ENCODE peak calls at places on chromosomes 11 and 22, in ten cellular contexts. One of them, this sample, is unnamed.

GRCh38 chr22:20532256-20532993 is 25.0 kb downstream of the MED15 start:
- DNase-seq in mammary epithelial cell: no peak
- DNase-seq in K562: no peak
- DNase-seq in hepatocyte: no peak
- DNase-seq in endothelial cell of umbilical vein: no peak
- DNase-seq in A673: no peak
- DNase-seq in MM.1S: no peak
- DNase-seq in PC-3: no peak
- DNase-seq in H1: no peak
- DNase-seq in keratinocyte: no peak
- DNase-seq in this sample: no peak

GRCh38 chr22:39117585-39118191 is 20.6 kb downstream of the APOBEC3H start:
- DNase-seq in mammary epithelial cell: peak
- DNase-seq in K562: peak
- DNase-seq in hepatocyte: peak
- DNase-seq in endothelial cell of umbilical vein: peak
- DNase-seq in A673: peak
- DNase-seq in MM.1S: peak
- DNase-seq in PC-3: peak
- DNase-seq in H1: no peak
- DNase-seq in keratinocyte: no peak
- DNase-seq in this sample: peak

GRCh38 chr11:44766112-44766971 is 39.6 kb downstream of the TSPAN18 start:
- DNase-seq in mammary epithelial cell: no peak
- DNase-seq in K562: no peak
- DNase-seq in hepatocyte: peak
- DNase-seq in endothelial cell of umbilical vein: peak
- DNase-seq in A673: peak
- DNase-seq in MM.1S: no peak
- DNase-seq in PC-3: no peak
- DNase-seq in H1: peak
- DNase-seq in keratinocyte: no peak
- DNase-seq in this sample: no peak

GRCh38 chr11:108524422-108524821 is 26.2 kb upstream of the POGLUT3 start:
- DNase-seq in mammary epithelial cell: no peak
- DNase-seq in K562: no peak
- DNase-seq in hepatocyte: no peak
- DNase-seq in endothelial cell of umbilical vein: no peak
- DNase-seq in A673: no peak
- DNase-seq in MM.1S: no peak
- DNase-seq in PC-3: peak
- DNase-seq in H1: no peak
- DNase-seq in keratinocyte: no peak
- DNase-seq in this sample: no peak

GRCh38 chr11:64803163-64803845 is at the start of gene MAP4K2:
- DNase-seq in mammary epithelial cell: peak
- DNase-seq in K562: peak
- DNase-seq in hepatocyte: peak
- DNase-seq in endothelial cell of umbilical vein: peak
- DNase-seq in A673: peak
- DNase-seq in MM.1S: peak
- DNase-seq in PC-3: peak
- DNase-seq in H1: peak
- DNase-seq in keratinocyte: peak
- DNase-seq in this sample: no peak

GRCh38 chr11:113730887-113731726 is 25.0 kb upstream of the TMPRSS5 start:
- DNase-seq in mammary epithelial cell: peak
- DNase-seq in K562: peak
- DNase-seq in hepatocyte: peak
- DNase-seq in endothelial cell of umbilical vein: peak
- DNase-seq in A673: peak
- DNase-seq in MM.1S: no peak
- DNase-seq in PC-3: peak
- DNase-seq in H1: peak
- DNase-seq in keratinocyte: no peak
- DNase-seq in this sample: no peak

GRCh38 chr11:74948546-74948897 is 369 bp downstream of the XRRA1 start:
- DNase-seq in mammary epithelial cell: no peak
- DNase-seq in K562: no peak
- DNase-seq in hepatocyte: peak
- DNase-seq in endothelial cell of umbilical vein: no peak
- DNase-seq in A673: peak
- DNase-seq in MM.1S: no peak
- DNase-seq in PC-3: no peak
- DNase-seq in H1: no peak
- DNase-seq in keratinocyte: no peak
- DNase-seq in this sample: no peak

GRCh38 chr11:64268687-64269379 is 15.6 kb downstream of the BAD start:
- DNase-seq in mammary epithelial cell: peak
- DNase-seq in K562: peak
- DNase-seq in hepatocyte: peak
- DNase-seq in endothelial cell of umbilical vein: peak
- DNase-seq in A673: peak
- DNase-seq in MM.1S: peak
- DNase-seq in PC-3: peak
- DNase-seq in H1: peak
- DNase-seq in keratinocyte: no peak
- DNase-seq in this sample: no peak

GRCh38 chr22:41596776-41597634 is 7.4 kb upstream of the PMM1 start:
- DNase-seq in mammary epithelial cell: peak
- DNase-seq in K562: peak
- DNase-seq in hepatocyte: peak
- DNase-seq in endothelial cell of umbilical vein: peak
- DNase-seq in A673: peak
- DNase-seq in MM.1S: peak
- DNase-seq in PC-3: peak
- DNase-seq in H1: peak
- DNase-seq in keratinocyte: no peak
- DNase-seq in this sample: no peak
- H3K27ac ChIP-seq in mammary epithelial cell: peak
- H3K27ac ChIP-seq in K562: peak
- H3K27ac ChIP-seq in hepatocyte: no peak
- H3K27ac ChIP-seq in endothelial cell of umbilical vein: no peak
- H3K27ac ChIP-seq in A673: peak
- H3K27ac ChIP-seq in MM.1S: no peak
- H3K27ac ChIP-seq in PC-3: no peak
- H3K27ac ChIP-seq in H1: no peak
- H3K27ac ChIP-seq in keratinocyte: peak
- H3K27ac ChIP-seq in this sample: no peak

DNA sequence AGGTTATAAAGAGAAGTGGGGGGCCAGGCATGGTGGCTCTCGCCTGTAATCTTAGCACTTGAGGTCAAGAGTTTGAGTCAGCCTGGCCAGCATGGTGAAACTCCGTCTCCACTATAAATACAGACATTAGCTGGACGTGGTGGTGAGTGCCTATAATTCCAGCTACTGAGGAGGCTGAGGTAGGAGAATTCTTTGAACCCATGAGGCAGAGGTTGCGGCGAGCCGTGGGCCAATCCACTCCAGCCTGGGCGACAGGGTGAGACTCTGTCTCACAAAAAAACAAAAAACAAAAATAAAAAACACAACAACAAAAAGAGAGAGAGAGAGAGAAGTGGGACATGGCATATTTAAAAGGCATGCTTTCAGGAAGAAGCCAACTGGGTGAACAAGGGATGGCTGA is 80.1 kb upstream of the CARD18 start:
- DNase-seq in mammary epithelial cell: no peak
- DNase-seq in K562: no peak
- DNase-seq in hepatocyte: no peak
- DNase-seq in endothelial cell of umbilical vein: no peak
- DNase-seq in A673: no peak
- DNase-seq in MM.1S: no peak
- DNase-seq in PC-3: no peak
- DNase-seq in H1: no peak
- DNase-seq in keratinocyte: no peak
- DNase-seq in this sample: no peak
- TF ChIP-seq EZH2 in mammary epithelial cell: no peak
- TF ChIP-seq EZH2 in K562: no peak
- TF ChIP-seq EZH2 in hepatocyte: no peak
- TF ChIP-seq EZH2 in endothelial cell of umbilical vein: no peak
- TF ChIP-seq EZH2 in A673: no peak
- TF ChIP-seq EZH2 in MM.1S: no peak
- TF ChIP-seq EZH2 in PC-3: no peak
- TF ChIP-seq EZH2 in H1: no peak
- TF ChIP-seq EZH2 in keratinocyte: no peak
- TF ChIP-seq EZH2 in this sample: no peak

GRCh38 chr11:134529212-134530096 is 117.4 kb upstream of the B3GAT1 start:
- DNase-seq in mammary epithelial cell: no peak
- DNase-seq in K562: no peak
- DNase-seq in hepatocyte: no peak
- DNase-seq in endothelial cell of umbilical vein: no peak
- DNase-seq in A673: no peak
- DNase-seq in MM.1S: no peak
- DNase-seq in PC-3: no peak
- DNase-seq in H1: peak
- DNase-seq in keratinocyte: no peak
- DNase-seq in this sample: no peak

GRCh38 chr11:134524876-134525845 is 113.1 kb upstream of the B3GAT1 start:
- DNase-seq in mammary epithelial cell: no peak
- DNase-seq in K562: no peak
- DNase-seq in hepatocyte: no peak
- DNase-seq in endothelial cell of umbilical vein: no peak
- DNase-seq in A673: no peak
- DNase-seq in MM.1S: no peak
- DNase-seq in PC-3: no peak
- DNase-seq in H1: no peak
- DNase-seq in keratinocyte: no peak
- DNase-seq in this sample: no peak

GRCh38 chr11:134528453-134528852 is 116.4 kb upstream of the B3GAT1 start:
- DNase-seq in mammary epithelial cell: no peak
- DNase-seq in K562: no peak
- DNase-seq in hepatocyte: no peak
- DNase-seq in endothelial cell of umbilical vein: no peak
- DNase-seq in A673: no peak
- DNase-seq in MM.1S: no peak
- DNase-seq in PC-3: no peak
- DNase-seq in H1: peak
- DNase-seq in keratinocyte: no peak
- DNase-seq in this sample: no peak

GRCh38 chr11:134530826-134531225 is 118.8 kb upstream of the B3GAT1 start:
- DNase-seq in mammary epithelial cell: no peak
- DNase-seq in K562: no peak
- DNase-seq in hepatocyte: no peak
- DNase-seq in endothelial cell of umbilical vein: no peak
- DNase-seq in A673: no peak
- DNase-seq in MM.1S: no peak
- DNase-seq in PC-3: no peak
- DNase-seq in H1: peak
- DNase-seq in keratinocyte: no peak
- DNase-seq in this sample: no peak

DNA sequence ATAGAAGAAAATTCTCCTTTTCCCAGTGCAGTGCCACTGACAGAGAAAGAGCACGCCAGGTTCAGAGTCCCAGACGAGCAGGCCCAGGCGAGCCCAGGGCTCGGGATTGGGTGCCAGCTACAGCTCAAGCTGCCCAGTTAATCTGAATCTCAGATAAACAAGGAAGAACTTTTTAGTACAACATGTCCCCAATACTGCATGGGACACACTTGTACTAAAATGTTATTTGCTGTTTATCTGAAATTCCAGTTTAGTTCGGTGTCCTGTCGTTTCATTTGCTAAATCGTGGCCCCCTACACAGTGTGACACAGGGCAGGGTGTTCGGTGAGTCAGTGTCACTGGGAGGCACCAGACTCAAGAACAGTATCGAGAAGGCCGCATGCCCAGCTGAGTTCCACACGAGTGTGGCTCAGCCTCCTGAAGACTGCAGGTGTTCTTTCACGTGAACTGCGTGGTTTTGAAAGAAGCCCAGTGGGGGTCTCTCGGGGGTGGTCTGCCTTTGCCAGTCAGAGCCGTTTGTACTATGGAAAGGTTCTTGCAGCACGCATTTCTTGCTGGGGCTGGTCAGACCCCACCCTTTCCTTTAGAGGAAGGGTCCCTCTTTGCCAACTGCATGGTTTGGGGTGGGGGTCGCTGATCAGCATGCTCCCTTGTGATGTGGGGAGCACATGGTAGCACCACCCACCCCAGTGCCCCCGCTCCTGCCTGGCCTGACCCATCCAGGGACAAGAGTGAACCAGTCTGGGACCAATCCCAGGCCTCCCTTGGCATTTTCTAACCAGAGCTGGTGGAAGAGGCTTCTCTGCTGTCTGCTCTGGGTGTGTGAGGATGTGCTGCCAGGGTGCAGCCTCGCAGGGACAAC is 115.6 kb upstream of the B3GAT1 start:
- DNase-seq in mammary epithelial cell: no peak
- DNase-seq in K562: no peak
- DNase-seq in hepatocyte: no peak
- DNase-seq in endothelial cell of umbilical vein: no peak
- DNase-seq in A673: no peak
- DNase-seq in MM.1S: no peak
- DNase-seq in PC-3: no peak
- DNase-seq in H1: peak
- DNase-seq in keratinocyte: no peak
- DNase-seq in this sample: no peak
- H3K27ac ChIP-seq in mammary epithelial cell: no peak
- H3K27ac ChIP-seq in K562: no peak
- H3K27ac ChIP-seq in hepatocyte: no peak
- H3K27ac ChIP-seq in endothelial cell of umbilical vein: no peak
- H3K27ac ChIP-seq in A673: no peak
- H3K27ac ChIP-seq in MM.1S: no peak
- H3K27ac ChIP-seq in PC-3: no peak
- H3K27ac ChIP-seq in H1: no peak
- H3K27ac ChIP-seq in keratinocyte: no peak
- H3K27ac ChIP-seq in this sample: no peak

GRCh38 chr11:62603771-62604170 is 2.1 kb upstream of the MTA2 start:
- DNase-seq in mammary epithelial cell: no peak
- DNase-seq in K562: no peak
- DNase-seq in hepatocyte: no peak
- DNase-seq in endothelial cell of umbilical vein: no peak
- DNase-seq in A673: no peak
- DNase-seq in MM.1S: no peak
- DNase-seq in PC-3: no peak
- DNase-seq in H1: no peak
- DNase-seq in keratinocyte: no peak
- DNase-seq in this sample: no peak

GRCh38 chr11:62601114-62601363 is 626 bp downstream of the MTA2 start:
- DNase-seq in mammary epithelial cell: no peak
- DNase-seq in K562: no peak
- DNase-seq in hepatocyte: no peak
- DNase-seq in endothelial cell of umbilical vein: no peak
- DNase-seq in A673: no peak
- DNase-seq in MM.1S: peak
- DNase-seq in PC-3: peak
- DNase-seq in H1: no peak
- DNase-seq in keratinocyte: no peak
- DNase-seq in this sample: no peak

GRCh38 chr11:62601364-62602140 is at the start of gene MTA2:
- DNase-seq in mammary epithelial cell: peak
- DNase-seq in K562: peak
- DNase-seq in hepatocyte: peak
- DNase-seq in endothelial cell of umbilical vein: peak
- DNase-seq in A673: peak
- DNase-seq in MM.1S: peak
- DNase-seq in PC-3: peak
- DNase-seq in H1: peak
- DNase-seq in keratinocyte: peak
- DNase-seq in this sample: peak

GRCh38 chr11:62603072-62603408 is 1.4 kb upstream of the MTA2 start:
- DNase-seq in mammary epithelial cell: no peak
- DNase-seq in K562: no peak
- DNase-seq in hepatocyte: no peak
- DNase-seq in endothelial cell of umbilical vein: no peak
- DNase-seq in A673: no peak
- DNase-seq in MM.1S: no peak
- DNase-seq in PC-3: no peak
- DNase-seq in H1: peak
- DNase-seq in keratinocyte: no peak
- DNase-seq in this sample: no peak

GRCh38 chr11:62602141-62603071 is 741 bp upstream of the MTA2 start:
- DNase-seq in mammary epithelial cell: no peak
- DNase-seq in K562: peak
- DNase-seq in hepatocyte: peak
- DNase-seq in endothelial cell of umbilical vein: no peak
- DNase-seq in A673: peak
- DNase-seq in MM.1S: no peak
- DNase-seq in PC-3: peak
- DNase-seq in H1: peak
- DNase-seq in keratinocyte: no peak
- DNase-seq in this sample: no peak
- TF ChIP-seq EZH2 in mammary epithelial cell: no peak
- TF ChIP-seq EZH2 in K562: no peak
- TF ChIP-seq EZH2 in hepatocyte: no peak
- TF ChIP-seq EZH2 in endothelial cell of umbilical vein: no peak
- TF ChIP-seq EZH2 in A673: no peak
- TF ChIP-seq EZH2 in MM.1S: no peak
- TF ChIP-seq EZH2 in PC-3: no peak
- TF ChIP-seq EZH2 in H1: no peak
- TF ChIP-seq EZH2 in keratinocyte: no peak
- TF ChIP-seq EZH2 in this sample: no peak